ENCODE peak calls at places on chromosomes 2 and 18, in five cellular contexts. One of them, this sample, is unnamed.

GRCh38 chr2:31980674-31981356 is 30.0 kb downstream of the MEMO1 start:
- DNase-seq in IMR-90: peak; percentile 68
- DNase-seq in neuronal stem cell: no peak
- DNase-seq in mesenchymal stem cell: peak; percentile 83
- DNase-seq in H1: no peak
- DNase-seq in this sample: no peak

GRCh38 chr2:182540236-182540635 is 113.4 kb upstream of the PDE1A start:
- DNase-seq in IMR-90: no peak
- DNase-seq in neuronal stem cell: no peak
- DNase-seq in mesenchymal stem cell: no peak
- DNase-seq in H1: no peak
- DNase-seq in this sample: no peak

GRCh38 chr2:238995634-238996033 is 147.7 kb downstream of the TWIST2 start:
- DNase-seq in IMR-90: no peak
- DNase-seq in neuronal stem cell: no peak
- DNase-seq in mesenchymal stem cell: no peak
- DNase-seq in H1: no peak
- DNase-seq in this sample: no peak

GRCh38 chr2:72694715-72695496 is 130.9 kb downstream of the EXOC6B start:
- DNase-seq in IMR-90: peak; percentile 67
- DNase-seq in neuronal stem cell: no peak
- DNase-seq in mesenchymal stem cell: peak; percentile 30
- DNase-seq in H1: no peak
- DNase-seq in this sample: no peak

GRCh38 chr2:145752091-145752806 is 1232.3 kb upstream of the ZEB2 start:
- DNase-seq in IMR-90: peak; percentile 89
- DNase-seq in neuronal stem cell: peak; percentile 41
- DNase-seq in mesenchymal stem cell: peak; percentile 89
- DNase-seq in H1: no peak
- DNase-seq in this sample: no peak

GRCh38 chr2:199659207-199659606 is 191.8 kb downstream of the FTCDNL1 start:
- DNase-seq in IMR-90: peak; percentile 3
- DNase-seq in neuronal stem cell: peak; percentile 48
- DNase-seq in mesenchymal stem cell: peak; percentile 35
- DNase-seq in H1: peak; percentile 85
- DNase-seq in this sample: peak; percentile 6

GRCh38 chr2:84495539-84496146 is 20.7 kb upstream of the DNAH6 start:
- DNase-seq in IMR-90: peak; percentile 78
- DNase-seq in neuronal stem cell: peak; percentile 54
- DNase-seq in mesenchymal stem cell: peak; percentile 76
- DNase-seq in H1: no peak
- DNase-seq in this sample: peak; percentile 81

GRCh38 chr18:31227497-31228229 is 65.0 kb upstream of the DSC1 start:
- DNase-seq in IMR-90: no peak
- DNase-seq in neuronal stem cell: no peak
- DNase-seq in mesenchymal stem cell: no peak
- DNase-seq in H1: no peak
- DNase-seq in this sample: no peak

GRCh38 chr2:16030206-16031054 is 90.1 kb downstream of the MYCN start:
- DNase-seq in IMR-90: no peak
- DNase-seq in neuronal stem cell: peak; percentile 91
- DNase-seq in mesenchymal stem cell: no peak
- DNase-seq in H1: no peak
- DNase-seq in this sample: no peak

GRCh38 chr2:56571074-56571473 is 387.3 kb downstream of the CCDC85A start:
- DNase-seq in IMR-90: no peak
- DNase-seq in neuronal stem cell: no peak
- DNase-seq in mesenchymal stem cell: no peak
- DNase-seq in H1: no peak
- DNase-seq in this sample: no peak

GRCh38 chr2:5368263-5368662 is 323.9 kb upstream of the SOX11 start:
- DNase-seq in IMR-90: no peak
- DNase-seq in neuronal stem cell: no peak
- DNase-seq in mesenchymal stem cell: no peak
- DNase-seq in H1: no peak
- DNase-seq in this sample: no peak

GRCh38 chr2:70888925-70889715 is 46.6 kb upstream of the ATP6V1B1 start:
- DNase-seq in IMR-90: no peak
- DNase-seq in neuronal stem cell: no peak
- DNase-seq in mesenchymal stem cell: no peak
- DNase-seq in H1: peak; percentile 82
- DNase-seq in this sample: peak; percentile 24

GRCh38 chr18:3380384-3380961 is 69.5 kb upstream of the TGIF1 start:
- DNase-seq in IMR-90: peak; percentile 58
- DNase-seq in neuronal stem cell: no peak
- DNase-seq in mesenchymal stem cell: peak; percentile 12
- DNase-seq in H1: no peak
- DNase-seq in this sample: peak; percentile 45

GRCh38 chr2:128490321-128490720 is 171.7 kb upstream of the HS6ST1 start:
- DNase-seq in IMR-90: no peak
- DNase-seq in neuronal stem cell: no peak
- DNase-seq in mesenchymal stem cell: no peak
- DNase-seq in H1: peak; percentile 42
- DNase-seq in this sample: no peak

GRCh38 chr2:219385958-219386520 is 1.7 kb downstream of the DNPEP start:
- DNase-seq in IMR-90: no peak
- DNase-seq in neuronal stem cell: no peak
- DNase-seq in mesenchymal stem cell: no peak
- DNase-seq in H1: no peak
- DNase-seq in this sample: no peak
- H3K4me3 ChIP-seq in IMR-90: peak overlapping the region; percentile 63
- H3K4me3 ChIP-seq in neuronal stem cell: peak overlapping the region; percentile 91
- H3K4me3 ChIP-seq in mesenchymal stem cell: no peak overlapping the region
- H3K4me3 ChIP-seq in H1: no peak overlapping the region
- H3K4me3 ChIP-seq in this sample: no peak overlapping the region

DNA sequence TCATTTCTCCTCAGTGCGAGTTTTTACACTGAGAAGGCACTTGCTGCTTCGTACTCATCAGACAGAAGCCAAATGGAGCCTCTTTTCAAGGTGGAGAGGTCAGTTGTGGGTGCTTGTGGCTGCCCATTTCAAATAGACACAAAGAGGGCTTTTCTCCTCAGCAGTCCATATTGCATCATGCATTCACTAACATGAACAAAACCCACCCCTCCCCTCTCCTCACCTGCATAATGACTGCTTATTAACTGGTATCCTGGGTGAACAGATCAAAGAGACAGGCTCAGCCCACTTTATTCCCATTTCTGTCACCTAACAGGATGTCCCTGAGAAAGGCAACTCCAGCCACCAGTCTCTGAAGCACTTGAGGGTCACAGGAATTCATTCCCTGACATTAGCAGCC is 28.9 kb downstream of the KLF7 start:
- DNase-seq in IMR-90: no peak
- DNase-seq in neuronal stem cell: no peak
- DNase-seq in mesenchymal stem cell: no peak
- DNase-seq in H1: no peak
- DNase-seq in this sample: no peak
- H4K91ac ChIP-seq in IMR-90: no peak overlapping the region
- H4K91ac ChIP-seq in neuronal stem cell: no peak overlapping the region
- H4K91ac ChIP-seq in mesenchymal stem cell: no peak overlapping the region
- H4K91ac ChIP-seq in H1: no peak overlapping the region
- H4K91ac ChIP-seq in this sample: no peak overlapping the region

GRCh38 chr2:143830476-143830875 is 689.4 kb downstream of the ZEB2 start:
- DNase-seq in IMR-90: peak; percentile 17
- DNase-seq in neuronal stem cell: no peak
- DNase-seq in mesenchymal stem cell: no peak
- DNase-seq in H1: no peak
- DNase-seq in this sample: no peak

GRCh38 chr2:143835481-143835880 is 684.4 kb downstream of the ZEB2 start:
- DNase-seq in IMR-90: peak; percentile 5
- DNase-seq in neuronal stem cell: no peak
- DNase-seq in mesenchymal stem cell: no peak
- DNase-seq in H1: no peak
- DNase-seq in this sample: peak; percentile 55

GRCh38 chr2:143833258-143833657 is 686.7 kb downstream of the ZEB2 start:
- DNase-seq in IMR-90: no peak
- DNase-seq in neuronal stem cell: no peak
- DNase-seq in mesenchymal stem cell: no peak
- DNase-seq in H1: no peak
- DNase-seq in this sample: no peak
- H3K9me3 ChIP-seq in IMR-90: no peaks in the 10 kb centered on the region
- H3K9me3 ChIP-seq in neuronal stem cell: no peaks in the 10 kb centered on the region
- H3K9me3 ChIP-seq in mesenchymal stem cell: no peaks in the 10 kb centered on the region
- H3K9me3 ChIP-seq in H1: no peaks in the 10 kb centered on the region
- H3K9me3 ChIP-seq in this sample: no peaks in the 10 kb centered on the region

GRCh38 chr2:54671010-54671409 is 52.5 kb upstream of the EML6 start:
- DNase-seq in IMR-90: no peak
- DNase-seq in neuronal stem cell: no peak
- DNase-seq in mesenchymal stem cell: no peak
- DNase-seq in H1: no peak
- DNase-seq in this sample: no peak

GRCh38 chr2:54668711-54669110 is 54.8 kb upstream of the EML6 start:
- DNase-seq in IMR-90: no peak
- DNase-seq in neuronal stem cell: no peak
- DNase-seq in mesenchymal stem cell: no peak
- DNase-seq in H1: no peak
- DNase-seq in this sample: no peak

GRCh38 chr2:54667726-54668650 is 55.5 kb upstream of the EML6 start:
- DNase-seq in IMR-90: no peak
- DNase-seq in neuronal stem cell: no peak
- DNase-seq in mesenchymal stem cell: no peak
- DNase-seq in H1: no peak
- DNase-seq in this sample: no peak

GRCh38 chr2:54670485-54671009 is 52.9 kb upstream of the EML6 start:
- DNase-seq in IMR-90: no peak
- DNase-seq in neuronal stem cell: no peak
- DNase-seq in mesenchymal stem cell: no peak
- DNase-seq in H1: no peak
- DNase-seq in this sample: no peak

DNA sequence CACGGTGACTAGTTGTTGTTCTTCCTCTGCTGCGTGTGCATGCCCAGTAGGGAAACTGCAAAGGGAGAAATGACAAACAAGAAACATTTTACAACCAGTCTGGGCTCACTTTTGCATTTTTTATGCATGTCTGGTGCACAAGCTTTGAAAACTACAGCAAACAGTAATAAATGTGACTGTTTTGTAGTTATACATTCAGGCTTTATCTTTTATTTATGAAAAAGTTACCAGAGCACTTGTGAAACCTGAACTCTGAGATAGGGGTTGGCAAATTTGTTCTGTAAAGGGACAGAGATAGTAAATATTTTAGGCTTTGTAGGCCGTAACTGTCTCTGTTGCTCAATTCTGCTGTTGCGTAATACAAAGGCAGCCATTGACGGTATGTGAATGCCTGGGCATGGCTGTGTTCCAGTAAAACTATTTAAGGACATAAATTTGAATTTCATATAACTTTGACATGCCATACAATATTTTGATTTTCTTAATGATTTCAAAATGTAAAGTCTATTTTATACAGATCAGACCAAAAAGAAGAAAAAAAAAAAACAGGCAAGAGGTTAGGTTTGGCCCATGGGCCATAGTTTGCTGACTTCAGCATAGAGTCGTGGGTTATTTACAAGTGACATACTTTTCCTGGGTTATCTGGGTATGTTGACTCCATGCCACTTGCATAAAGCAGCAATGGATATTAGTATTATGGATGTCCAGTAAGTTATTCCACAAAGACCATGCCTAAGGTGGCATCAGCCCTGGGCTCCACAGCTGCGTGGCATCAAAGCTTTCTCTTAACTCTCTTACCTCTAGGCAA is 53.6 kb upstream of the EML6 start:
- DNase-seq in IMR-90: peak; percentile 76
- DNase-seq in neuronal stem cell: no peak
- DNase-seq in mesenchymal stem cell: peak; percentile 82
- DNase-seq in H1: no peak
- DNase-seq in this sample: peak; percentile 83
- H3K4me3 ChIP-seq in IMR-90: no peak overlapping the region
- H3K4me3 ChIP-seq in neuronal stem cell: no peak overlapping the region
- H3K4me3 ChIP-seq in mesenchymal stem cell: no peak overlapping the region
- H3K4me3 ChIP-seq in H1: no peak overlapping the region
- H3K4me3 ChIP-seq in this sample: no peak overlapping the region

GRCh38 chr18:63146185-63146584 is 173.4 kb downstream of the BCL2 start:
- DNase-seq in IMR-90: no peak
- DNase-seq in neuronal stem cell: no peak
- DNase-seq in mesenchymal stem cell: no peak
- DNase-seq in H1: no peak
- DNase-seq in this sample: no peak
- H4K91ac ChIP-seq in IMR-90: no peak overlapping the region
- H4K91ac ChIP-seq in neuronal stem cell: no peak overlapping the region
- H4K91ac ChIP-seq in mesenchymal stem cell: no peak overlapping the region
- H4K91ac ChIP-seq in H1: no peak overlapping the region
- H4K91ac ChIP-seq in this sample: no peak overlapping the region

GRCh38 chr2:47581201-47581600 is 178.2 kb downstream of the MSH2 start:
- DNase-seq in IMR-90: no peak
- DNase-seq in neuronal stem cell: no peak
- DNase-seq in mesenchymal stem cell: no peak
- DNase-seq in H1: no peak
- DNase-seq in this sample: peak; percentile 91
- H3K9me3 ChIP-seq in IMR-90: no peaks in the 10 kb centered on the region
- H3K9me3 ChIP-seq in neuronal stem cell: peaks cover 1% of the 10 kb centered on the region
- H3K9me3 ChIP-seq in mesenchymal stem cell: peaks cover 15% of the 10 kb centered on the region
- H3K9me3 ChIP-seq in H1: no peaks in the 10 kb centered on the region
- H3K9me3 ChIP-seq in this sample: peaks cover 2% of the 10 kb centered on the region

This sample was measured in trophoblast cell.